ENCODE peak calls at places on chromosomes 6 and 20, in eight cellular contexts. One of them, this sample, is unnamed.

GRCh38 chr6:27669278-27669797 is 196.4 kb upstream of the ZNF184 start:
- DNase-seq in brain microvascular endothelial cell: no peak
- DNase-seq in pancreas: no peak
- DNase-seq in breast epithelium: no peak
- DNase-seq in cardiac fibroblast: no peak
- DNase-seq in tibial nerve: no peak
- DNase-seq in NB4: peak; percentile 48
- DNase-seq in colonic mucosa: no peak
- DNase-seq in this sample: no peak

GRCh38 chr6:158793432-158793831 is 25.7 kb downstream of the EZR start:
- DNase-seq in breast epithelium: no peak
- DNase-seq in pancreas: no peak
- DNase-seq in tibial nerve: no peak
- DNase-seq in colonic mucosa: no peak
- DNase-seq in NB4: peak; percentile 67
- DNase-seq in cardiac fibroblast: peak; percentile 62
- DNase-seq in brain microvascular endothelial cell: peak; percentile 56
- DNase-seq in this sample: peak; percentile 64

GRCh38 chr6:157669747-157670216 is 153.3 kb upstream of the SNX9 start:
- DNase-seq in tibial nerve: peak; percentile 73
- DNase-seq in cardiac fibroblast: peak; percentile 92
- DNase-seq in colonic mucosa: peak; percentile 76
- DNase-seq in NB4: peak; percentile 86
- DNase-seq in breast epithelium: peak; percentile 71
- DNase-seq in pancreas: no peak
- DNase-seq in brain microvascular endothelial cell: peak; percentile 61
- DNase-seq in this sample: peak; percentile 83

GRCh38 chr20:4439461-4439860 is 282.2 kb upstream of the PRND start:
- DNase-seq in brain microvascular endothelial cell: no peak
- DNase-seq in tibial nerve: no peak
- DNase-seq in pancreas: no peak
- DNase-seq in breast epithelium: no peak
- DNase-seq in NB4: no peak
- DNase-seq in colonic mucosa: no peak
- DNase-seq in cardiac fibroblast: no peak
- DNase-seq in this sample: no peak

GRCh38 chr6:132964101-132964867 is 149.9 kb downstream of the RPS12 start:
- DNase-seq in cardiac fibroblast: peak; percentile 54
- DNase-seq in NB4: no peak
- DNase-seq in pancreas: no peak
- DNase-seq in breast epithelium: no peak
- DNase-seq in brain microvascular endothelial cell: peak; percentile 57
- DNase-seq in colonic mucosa: no peak
- DNase-seq in tibial nerve: no peak
- DNase-seq in this sample: no peak

GRCh38 chr6:107121964-107122495 is 6.7 kb upstream of the BEND3 start:
- DNase-seq in brain microvascular endothelial cell: no peak
- DNase-seq in cardiac fibroblast: no peak
- DNase-seq in breast epithelium: no peak
- DNase-seq in colonic mucosa: no peak
- DNase-seq in tibial nerve: no peak
- DNase-seq in NB4: no peak
- DNase-seq in pancreas: no peak
- DNase-seq in this sample: no peak

GRCh38 chr6:14849224-14849623 is 396.6 kb upstream of the JARID2 start:
- DNase-seq in brain microvascular endothelial cell: no peak
- DNase-seq in colonic mucosa: no peak
- DNase-seq in breast epithelium: no peak
- DNase-seq in pancreas: no peak
- DNase-seq in tibial nerve: no peak
- DNase-seq in NB4: no peak
- DNase-seq in cardiac fibroblast: no peak
- DNase-seq in this sample: peak; percentile 47

GRCh38 chr6:157985378-157986155 is 3.9 kb downstream of the SYNJ2 start:
- DNase-seq in brain microvascular endothelial cell: no peak
- DNase-seq in pancreas: no peak
- DNase-seq in cardiac fibroblast: no peak
- DNase-seq in breast epithelium: peak; percentile 68
- DNase-seq in colonic mucosa: no peak
- DNase-seq in NB4: no peak
- DNase-seq in tibial nerve: no peak
- DNase-seq in this sample: no peak

GRCh38 chr6:109513571-109514071 is 30.6 kb upstream of the ZBTB24 start:
- DNase-seq in cardiac fibroblast: peak; percentile 86
- DNase-seq in brain microvascular endothelial cell: peak; percentile 93
- DNase-seq in NB4: no peak
- DNase-seq in pancreas: no peak
- DNase-seq in tibial nerve: no peak
- DNase-seq in breast epithelium: no peak
- DNase-seq in colonic mucosa: no peak
- DNase-seq in this sample: no peak

GRCh38 chr6:125868252-125868651 is 77.5 kb downstream of the NCOA7 start:
- DNase-seq in tibial nerve: no peak
- DNase-seq in pancreas: no peak
- DNase-seq in colonic mucosa: no peak
- DNase-seq in cardiac fibroblast: peak; percentile 27
- DNase-seq in breast epithelium: no peak
- DNase-seq in NB4: no peak
- DNase-seq in brain microvascular endothelial cell: no peak
- DNase-seq in this sample: no peak

GRCh38 chr6:150142304-150142656 is 564 bp upstream of the PPP1R14C start:
- DNase-seq in pancreas: no peak
- DNase-seq in tibial nerve: no peak
- DNase-seq in brain microvascular endothelial cell: no peak
- DNase-seq in colonic mucosa: peak; percentile 62
- DNase-seq in cardiac fibroblast: peak; percentile 43
- DNase-seq in breast epithelium: no peak
- DNase-seq in NB4: no peak
- DNase-seq in this sample: no peak

GRCh38 chr20:328596-329324 is 3.4 kb downstream of the SOX12 start:
- DNase-seq in brain microvascular endothelial cell: no peak
- DNase-seq in breast epithelium: no peak
- DNase-seq in colonic mucosa: no peak
- DNase-seq in pancreas: no peak
- DNase-seq in cardiac fibroblast: no peak
- DNase-seq in NB4: no peak
- DNase-seq in tibial nerve: no peak
- DNase-seq in this sample: no peak

GRCh38 chr20:326645-327031 is 1.3 kb downstream of the SOX12 start:
- DNase-seq in pancreas: peak; percentile 63
- DNase-seq in cardiac fibroblast: peak; percentile 24
- DNase-seq in brain microvascular endothelial cell: no peak
- DNase-seq in breast epithelium: no peak
- DNase-seq in tibial nerve: no peak
- DNase-seq in colonic mucosa: no peak
- DNase-seq in NB4: peak; percentile 71
- DNase-seq in this sample: no peak

GRCh38 chr20:325889-326644 is 715 bp downstream of the SOX12 start:
- DNase-seq in brain microvascular endothelial cell: peak; percentile 58
- DNase-seq in pancreas: peak; percentile 79
- DNase-seq in cardiac fibroblast: peak; percentile 72
- DNase-seq in colonic mucosa: peak; percentile 61
- DNase-seq in NB4: peak; percentile 87
- DNase-seq in breast epithelium: peak; percentile 72
- DNase-seq in tibial nerve: no peak
- DNase-seq in this sample: peak; percentile 87

GRCh38 chr20:327946-328563 is 2.7 kb downstream of the SOX12 start:
- DNase-seq in brain microvascular endothelial cell: no peak
- DNase-seq in NB4: peak; percentile 41
- DNase-seq in cardiac fibroblast: peak; percentile 21
- DNase-seq in breast epithelium: no peak
- DNase-seq in colonic mucosa: no peak
- DNase-seq in tibial nerve: no peak
- DNase-seq in pancreas: peak; percentile 25
- DNase-seq in this sample: no peak

DNA sequence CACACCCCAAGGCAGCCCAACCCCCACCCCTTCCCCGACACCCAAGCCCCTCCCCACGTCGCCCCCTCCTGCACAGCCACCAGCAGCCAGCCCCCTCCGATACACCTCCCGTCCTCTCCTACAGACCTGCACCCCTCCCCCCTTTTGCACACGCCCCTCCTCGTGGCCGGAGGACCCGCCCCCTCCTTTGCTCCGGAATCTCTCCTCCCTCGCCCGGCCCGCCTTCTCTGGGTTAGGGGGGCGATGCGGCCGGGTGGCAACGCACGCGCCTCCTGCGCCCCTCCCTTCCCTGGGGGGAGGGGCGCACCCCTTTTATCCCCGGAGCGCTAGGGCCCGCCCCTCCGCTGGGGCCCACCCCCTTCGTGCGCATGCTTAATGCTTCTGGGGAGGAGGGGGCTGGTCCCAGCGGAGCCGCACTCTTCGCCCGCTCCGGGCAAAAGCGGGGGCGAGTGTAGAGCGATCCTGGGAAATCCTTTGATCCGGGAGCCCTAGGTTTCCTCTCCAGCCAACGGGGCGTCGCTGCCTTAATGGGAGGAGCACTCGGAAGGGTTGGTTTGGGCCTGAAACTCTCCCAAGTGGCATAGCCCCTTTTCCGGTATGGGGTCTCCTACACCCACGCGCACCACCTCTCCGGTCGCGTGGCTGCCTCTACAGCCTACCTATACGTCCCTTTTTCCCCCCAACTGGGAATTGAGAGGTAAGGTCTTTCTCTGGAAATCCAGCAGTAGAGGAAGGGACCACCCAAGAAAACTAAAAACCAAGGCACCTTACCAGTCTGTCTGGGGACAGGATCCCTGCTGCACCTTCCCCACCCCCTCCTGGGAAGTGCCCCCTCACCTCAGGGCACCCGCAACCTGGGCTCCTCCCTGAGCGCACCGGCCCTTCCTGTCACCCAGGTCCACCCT is 1.9 kb downstream of the SOX12 start:
- DNase-seq in colonic mucosa: peak; percentile 79
- DNase-seq in pancreas: peak; percentile 89
- DNase-seq in breast epithelium: peak; percentile 82
- DNase-seq in tibial nerve: peak; percentile 70
- DNase-seq in brain microvascular endothelial cell: peak; percentile 74
- DNase-seq in NB4: peak; percentile 97
- DNase-seq in cardiac fibroblast: peak; percentile 96
- DNase-seq in this sample: peak; percentile 99
- H3K4me3 ChIP-seq in colonic mucosa: peak overlapping the region; percentile 59
- H3K4me3 ChIP-seq in pancreas: peak overlapping the region; percentile 74
- H3K4me3 ChIP-seq in breast epithelium: peak overlapping the region; percentile 79
- H3K4me3 ChIP-seq in tibial nerve: peak overlapping the region; percentile 74
- H3K4me3 ChIP-seq in brain microvascular endothelial cell: peak overlapping the region; percentile 59
- H3K4me3 ChIP-seq in NB4: peak overlapping the region; percentile 82
- H3K4me3 ChIP-seq in cardiac fibroblast: peak overlapping the region; percentile 91
- H3K4me3 ChIP-seq in this sample: peak overlapping the region; percentile 98

GRCh38 chr20:62364911-62365736 is 2.0 kb downstream of the LAMA5 start:
- DNase-seq in cardiac fibroblast: peak; percentile 42
- DNase-seq in NB4: no peak
- DNase-seq in breast epithelium: no peak
- DNase-seq in brain microvascular endothelial cell: no peak
- DNase-seq in pancreas: peak; percentile 43
- DNase-seq in tibial nerve: no peak
- DNase-seq in colonic mucosa: no peak
- DNase-seq in this sample: no peak

GRCh38 chr20:62362590-62362940 is 4.5 kb downstream of the LAMA5 start:
- DNase-seq in NB4: no peak
- DNase-seq in breast epithelium: no peak
- DNase-seq in brain microvascular endothelial cell: no peak
- DNase-seq in tibial nerve: no peak
- DNase-seq in colonic mucosa: no peak
- DNase-seq in cardiac fibroblast: no peak
- DNase-seq in pancreas: no peak
- DNase-seq in this sample: no peak

GRCh38 chr20:62365814-62366369 is 1.2 kb downstream of the LAMA5 start:
- DNase-seq in colonic mucosa: no peak
- DNase-seq in pancreas: peak; percentile 56
- DNase-seq in breast epithelium: no peak
- DNase-seq in NB4: no peak
- DNase-seq in tibial nerve: no peak
- DNase-seq in cardiac fibroblast: peak; percentile 36
- DNase-seq in brain microvascular endothelial cell: no peak
- DNase-seq in this sample: peak; percentile 92

GRCh38 chr20:62362991-62363919 is 3.9 kb downstream of the LAMA5 start:
- DNase-seq in NB4: no peak
- DNase-seq in breast epithelium: no peak
- DNase-seq in brain microvascular endothelial cell: no peak
- DNase-seq in colonic mucosa: no peak
- DNase-seq in pancreas: peak; percentile 44
- DNase-seq in tibial nerve: no peak
- DNase-seq in cardiac fibroblast: no peak
- DNase-seq in this sample: peak; percentile 78

GRCh38 chr20:62363920-62364851 is 2.9 kb downstream of the LAMA5 start:
- DNase-seq in pancreas: peak; percentile 37
- DNase-seq in tibial nerve: no peak
- DNase-seq in NB4: no peak
- DNase-seq in colonic mucosa: no peak
- DNase-seq in brain microvascular endothelial cell: peak; percentile 57
- DNase-seq in cardiac fibroblast: peak; percentile 64
- DNase-seq in breast epithelium: no peak
- DNase-seq in this sample: peak; percentile 70
- H3K4me3 ChIP-seq in pancreas: peak overlapping the region; percentile 94
- H3K4me3 ChIP-seq in tibial nerve: no peak overlapping the region
- H3K4me3 ChIP-seq in NB4: no peak overlapping the region
- H3K4me3 ChIP-seq in colonic mucosa: no peak overlapping the region
- H3K4me3 ChIP-seq in brain microvascular endothelial cell: no peak overlapping the region
- H3K4me3 ChIP-seq in cardiac fibroblast: no peak overlapping the region
- H3K4me3 ChIP-seq in breast epithelium: peak overlapping the region; percentile 86
- H3K4me3 ChIP-seq in this sample: no peak overlapping the region

GRCh38 chr6:34600796-34601195 is 44.7 kb upstream of the SPDEF start:
- DNase-seq in brain microvascular endothelial cell: no peak
- DNase-seq in breast epithelium: no peak
- DNase-seq in NB4: no peak
- DNase-seq in pancreas: no peak
- DNase-seq in tibial nerve: no peak
- DNase-seq in cardiac fibroblast: no peak
- DNase-seq in colonic mucosa: no peak
- DNase-seq in this sample: no peak
- H3K4me3 ChIP-seq in brain microvascular endothelial cell: no peak overlapping the region
- H3K4me3 ChIP-seq in breast epithelium: no peak overlapping the region
- H3K4me3 ChIP-seq in NB4: no peak overlapping the region
- H3K4me3 ChIP-seq in pancreas: no peak overlapping the region
- H3K4me3 ChIP-seq in tibial nerve: no peak overlapping the region
- H3K4me3 ChIP-seq in cardiac fibroblast: no peak overlapping the region
- H3K4me3 ChIP-seq in colonic mucosa: no peak overlapping the region
- H3K4me3 ChIP-seq in this sample: no peak overlapping the region

DNA sequence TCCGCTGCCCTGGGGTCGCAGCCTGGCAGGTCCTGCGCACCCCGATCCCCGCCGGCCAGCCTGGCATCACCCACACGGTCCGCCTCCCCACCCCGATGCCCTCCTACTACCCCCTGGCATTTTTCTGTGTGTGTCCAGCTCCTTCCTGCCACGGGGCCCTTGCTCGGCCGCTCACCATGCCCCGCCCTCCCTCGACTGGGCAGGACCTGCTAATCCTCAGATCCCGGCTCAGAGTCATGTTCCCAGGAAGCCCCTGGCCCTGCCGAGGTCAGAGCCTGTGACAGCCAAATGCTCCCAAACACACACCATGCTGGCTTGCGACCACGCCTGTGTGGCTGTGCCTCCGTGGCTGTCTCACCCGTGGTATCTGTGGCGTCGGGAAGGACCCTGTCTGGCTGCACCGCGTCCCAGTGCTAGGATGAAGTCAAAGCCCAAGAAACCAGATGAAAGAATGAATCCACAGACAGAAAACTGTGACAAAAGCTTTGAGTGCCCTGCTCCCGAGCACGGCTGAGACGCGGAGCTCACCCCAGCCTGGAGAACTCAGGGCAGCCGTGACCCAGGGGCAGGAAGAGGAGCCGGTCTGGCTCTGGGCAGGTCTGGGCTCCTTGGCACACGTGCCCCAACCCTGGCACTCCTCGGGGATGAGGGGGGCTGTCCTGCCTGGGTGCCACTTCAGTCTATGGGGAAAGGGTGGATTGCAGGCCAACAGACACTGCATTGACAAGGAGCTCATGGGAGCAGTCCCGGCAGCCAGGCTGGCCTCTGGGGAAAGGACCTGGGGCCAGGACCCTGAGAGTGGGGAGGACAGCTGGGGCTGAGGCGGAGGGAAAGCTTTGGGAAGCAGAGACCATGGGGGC is 20.8 kb upstream of the SLCO4A1 start:
- DNase-seq in brain microvascular endothelial cell: no peak
- DNase-seq in breast epithelium: no peak
- DNase-seq in tibial nerve: no peak
- DNase-seq in colonic mucosa: no peak
- DNase-seq in pancreas: peak; percentile 37
- DNase-seq in cardiac fibroblast: no peak
- DNase-seq in NB4: no peak
- DNase-seq in this sample: no peak
- H3K4me3 ChIP-seq in brain microvascular endothelial cell: no peak overlapping the region
- H3K4me3 ChIP-seq in breast epithelium: no peak overlapping the region
- H3K4me3 ChIP-seq in tibial nerve: no peak overlapping the region
- H3K4me3 ChIP-seq in colonic mucosa: no peak overlapping the region
- H3K4me3 ChIP-seq in pancreas: no peak overlapping the region
- H3K4me3 ChIP-seq in cardiac fibroblast: no peak overlapping the region
- H3K4me3 ChIP-seq in NB4: no peak overlapping the region
- H3K4me3 ChIP-seq in this sample: no peak overlapping the region

This sample was measured in H7.